ENCODE peak calls at places on chromosomes 3 and 15, in eight cellular contexts. E is PC-3, V is left ventricle myocardium inferior, B is neural progenitor cell, T is upper lobe of right lung, Y is breast epithelium, L is neuronal stem cell, A is cardiac muscle cell. U is an unnamed sample.

GRCh38 chr15:85440451-85440850 is 60.0 kb downstream of the AKAP13 start:
- DNase-seq in E (no peak), Y (no peak), A (no peak), L (no peak), B (no peak), T (no peak), V (no peak), U (no peak)

GRCh38 chr3:59017617-59017984 is 32.2 kb downstream of the CFAP20DC start:
- DNase-seq in E (no peak), Y (no peak), A (no peak), B (no peak), V (no peak), T (no peak), L (no peak), U (no peak)

GRCh38 chr3:169945313-169945712 is 21.3 kb upstream of the SEC62 start:
- DNase-seq in E (no peak), B (no peak), L (no peak), T (no peak), Y (no peak), A (peak; percentile 21), V (peak; percentile 19), U (no peak)

GRCh38 chr3:126181398-126181725 is 976 bp upstream of the ALDH1L1 start:
- DNase-seq in Y (no peak), T (no peak), A (no peak), B (no peak), L (no peak), E (no peak), V (no peak), U (no peak)

GRCh38 chr3:119653871-119654270 is 6.5 kb downstream of the POPDC2 start:
- DNase-seq in A (no peak), B (no peak), T (no peak), Y (no peak), L (no peak), V (no peak), E (no peak), U (no peak)

GRCh38 chr3:191813245-191813644 is 352.3 kb downstream of the PYDC2 start:
- DNase-seq in B (no peak), A (no peak), E (no peak), V (no peak), L (no peak), Y (no peak), T (no peak), U (no peak)

GRCh38 chr3:184543848-184544512 is 17.6 kb upstream of the EPHB3 start:
- DNase-seq in A (peak; percentile 84), Y (no peak), V (peak; percentile 49), L (peak; percentile 91), T (peak; percentile 67), B (peak; percentile 92), E (peak; percentile 96), U (no peak)

GRCh38 chr15:56532766-56533455 is 68.0 kb upstream of the MNS1 start:
- DNase-seq in B (no peak), L (no peak), A (no peak), T (no peak), V (no peak), E (no peak), Y (no peak), U (no peak)

GRCh38 chr3:187926620-187927019 is 181.4 kb upstream of the BCL6 start:
- DNase-seq in A (no peak), E (no peak), B (no peak), T (no peak), V (no peak), Y (no peak), L (no peak), U (no peak)

GRCh38 chr3:48511551-48511950 is 7.6 kb upstream of the SHISA5 start:
- DNase-seq in T (no peak), Y (no peak), L (no peak), A (no peak), B (no peak), E (no peak), V (no peak), U (no peak)

GRCh38 chr15:80436511-80437307 is 32.5 kb downstream of the ARNT2 start:
- DNase-seq in A (no peak), T (peak; percentile 26), E (peak; percentile 93), V (no peak), Y (no peak), B (no peak), L (no peak), U (no peak)

GRCh38 chr15:80317389-80318169 is 65.6 kb upstream of the CTXND1 start:
- DNase-seq in E (peak; percentile 10), V (peak; percentile 31), A (peak; percentile 87), L (no peak), T (peak; percentile 27), Y (no peak), B (no peak), U (no peak)

GRCh38 chr3:136750209-136750921 is 1.8 kb downstream of the STAG1 start:
- DNase-seq in A (no peak), L (no peak), V (no peak), Y (no peak), E (peak; percentile 1), B (no peak), T (no peak), U (no peak)

GRCh38 chr3:157360044-157360443 is 76.6 kb upstream of the PTX3 start:
- DNase-seq in B (no peak), A (peak; percentile 89), T (no peak), V (no peak), L (no peak), Y (no peak), E (peak; percentile 94), U (no peak)

DNA sequence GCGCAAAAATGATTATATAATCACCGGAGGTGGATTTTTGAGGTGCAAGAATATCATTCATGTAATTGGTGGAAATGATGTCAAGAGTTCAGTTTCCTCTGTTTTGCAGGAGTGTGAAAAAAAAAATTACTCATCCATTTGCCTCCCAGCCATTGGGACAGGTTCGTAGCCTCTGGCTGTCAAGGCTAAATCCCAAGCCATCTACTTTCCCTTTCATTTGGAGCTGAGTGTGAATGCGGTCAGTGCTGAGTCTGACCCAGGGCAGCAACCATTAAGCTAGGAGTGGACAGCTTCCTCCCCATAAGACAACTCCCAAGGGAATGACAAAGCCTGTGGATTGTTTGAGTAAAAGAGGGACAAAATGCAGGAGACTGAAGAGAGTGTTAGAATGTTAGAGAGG is 33.6 kb downstream of the PARP14 start:
- DNase-seq in Y (no peak), E (no peak), L (no peak), B (no peak), A (no peak), V (no peak), T (no peak), U (no peak)
- H3K27ac ChIP-seq in Y (no peak overlapping the region), E (no peak overlapping the region), L (no peak overlapping the region), B (no peak overlapping the region), A (no peak overlapping the region), V (peak overlapping the region; percentile 5), T (no peak overlapping the region), U (no peak overlapping the region)

GRCh38 chr3:99928758-99929408 is 111.2 kb downstream of the CMSS1 start:
- DNase-seq in Y (no peak), L (no peak), E (no peak), T (no peak), B (no peak), V (no peak), A (no peak), U (no peak)

GRCh38 chr3:99933971-99934750 is 116.5 kb downstream of the CMSS1 start:
- DNase-seq in V (no peak), A (no peak), E (no peak), L (no peak), T (no peak), B (no peak), Y (no peak), U (no peak)

GRCh38 chr3:99929409-99930139 is 111.9 kb downstream of the CMSS1 start:
- DNase-seq in B (no peak), T (no peak), V (peak; percentile 46), A (peak; percentile 53), Y (no peak), E (peak; percentile 53), L (no peak), U (peak; percentile 58)

GRCh38 chr3:99927651-99928390 is 110.2 kb downstream of the CMSS1 start:
- DNase-seq in Y (no peak), T (no peak), B (peak; percentile 50), A (no peak), L (no peak), V (no peak), E (no peak), U (no peak)

DNA sequence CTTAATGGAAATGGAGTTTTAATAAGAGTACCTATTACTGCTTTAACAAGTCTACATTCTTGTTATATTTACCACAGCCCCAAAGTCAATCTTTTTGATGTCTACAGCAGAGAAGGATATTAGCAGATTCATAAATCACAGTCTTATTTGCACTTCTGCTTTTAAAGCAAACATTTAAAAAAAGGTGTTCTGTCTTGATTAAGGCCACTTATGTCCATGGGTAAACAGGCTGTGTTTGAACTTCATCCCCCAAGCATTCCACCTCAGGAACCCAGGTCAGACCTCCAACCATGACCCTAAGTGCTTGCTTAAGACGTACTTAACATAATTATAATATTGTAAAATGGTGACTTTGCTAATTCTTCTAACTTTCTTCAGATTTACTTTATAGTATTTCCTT is 113.4 kb downstream of the CMSS1 start:
- DNase-seq in T (no peak), A (no peak), V (no peak), B (no peak), E (no peak), Y (no peak), L (no peak), U (no peak)
- H3K27ac ChIP-seq in T (no peak overlapping the region), A (no peak overlapping the region), V (peak overlapping the region; percentile 61), B (no peak overlapping the region), E (no peak overlapping the region), Y (no peak overlapping the region), L (no peak overlapping the region), U (no peak overlapping the region)

DNA sequence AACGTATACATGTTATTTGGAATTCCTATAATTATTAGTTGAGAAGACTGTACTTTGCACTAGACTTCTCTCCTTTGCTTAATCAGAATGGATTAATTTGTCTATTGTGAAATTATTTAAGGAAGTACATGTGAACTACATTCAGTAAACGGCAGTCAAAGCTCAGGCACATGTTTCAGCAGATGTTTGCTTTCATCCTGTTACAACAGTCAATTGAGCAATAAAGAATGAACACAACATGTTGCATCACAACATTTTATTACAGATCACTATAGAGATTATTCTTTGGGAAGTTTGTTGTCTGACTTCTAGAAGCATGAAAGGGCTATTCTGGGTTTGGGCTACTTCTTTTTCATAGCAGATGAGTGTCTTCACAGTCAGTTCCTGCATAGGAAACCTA is 39.2 kb downstream of the RAB27A start:
- DNase-seq in Y (no peak), B (no peak), V (no peak), T (no peak), L (no peak), E (peak; percentile 8), A (peak; percentile 93), U (no peak)
- H3K27ac ChIP-seq in Y (no peak overlapping the region), B (no peak overlapping the region), V (peak overlapping the region; percentile 14), T (peak overlapping the region; percentile 73), L (no peak overlapping the region), E (no peak overlapping the region), A (peak overlapping the region; percentile 7), U (no peak overlapping the region)

DNA sequence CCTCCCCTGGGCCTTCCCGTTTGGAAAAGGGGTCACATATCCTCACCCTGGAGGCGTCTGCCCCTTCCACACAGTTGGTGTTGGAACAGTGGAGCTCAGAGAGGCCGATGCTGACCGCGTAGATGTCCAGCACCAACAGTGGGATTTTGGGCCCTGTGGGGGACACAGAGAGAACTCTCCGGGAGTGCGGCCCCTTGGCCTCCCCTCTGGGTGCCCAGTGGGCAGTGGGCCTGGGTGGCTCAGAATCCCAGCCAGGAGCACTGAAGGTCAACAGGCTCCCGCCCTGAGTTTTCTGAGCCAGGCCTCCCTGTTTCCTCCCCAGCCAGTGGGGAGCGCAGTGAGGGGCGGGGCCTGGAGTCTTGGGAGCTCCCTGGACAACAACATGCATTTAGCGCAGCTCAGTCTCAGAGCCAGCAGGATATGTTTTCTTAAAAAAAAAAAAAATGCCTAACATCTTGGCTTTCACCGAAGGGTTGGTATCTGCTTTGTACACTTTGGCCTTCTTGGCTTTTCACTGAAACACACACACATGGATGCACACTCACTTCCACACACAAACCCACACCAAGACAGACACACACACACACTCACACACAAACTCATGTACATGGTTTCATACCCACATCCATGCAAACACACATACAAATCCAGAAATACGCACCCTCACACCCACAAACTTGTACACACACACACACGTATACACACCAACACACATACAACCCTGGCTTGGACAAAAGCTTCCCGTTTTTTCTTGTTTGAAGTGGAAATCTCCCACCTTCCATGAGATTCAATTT is 562 bp upstream of the ISLR start:
- DNase-seq in B (peak; percentile 43), L (no peak), V (peak; percentile 82), E (no peak), T (no peak), A (peak; percentile 90), Y (no peak), U (no peak)
- H3K27ac ChIP-seq in B (no peak overlapping the region), L (no peak overlapping the region), V (peak overlapping the region; percentile 87), E (no peak overlapping the region), T (peak overlapping the region; percentile 72), A (no peak overlapping the region), Y (peak overlapping the region; percentile 88), U (no peak overlapping the region)

U was measured in substantia nigra.